ENCODE peak calls at places on chromosomes 11 and 22, in five cellular contexts. G, K, Q, A and U are unnamed samples.

GRCh38 chr22:39234157-39234793 is 10.5 kb downstream of the PDGFB start:
- DNase-seq in G (peak; percentile 74), K (no peak), A (no peak), Q (no peak), U (no peak)

GRCh38 chr11:122656631-122657101 is 1.1 kb downstream of the UBASH3B start:
- DNase-seq in Q (peak; percentile 24), G (peak; percentile 36), K (peak; percentile 52), A (no peak), U (no peak)

GRCh38 chr11:104928831-104929230 is 30.6 kb upstream of the CASP12 start:
- DNase-seq in Q (no peak), G (no peak), K (no peak), A (no peak), U (no peak)

GRCh38 chr11:111663820-111664219 is 61.6 kb downstream of the SIK2 start:
- DNase-seq in K (no peak), Q (no peak), G (peak; percentile 51), A (no peak), U (no peak)

GRCh38 chr22:40746428-40747220 is 67.3 kb downstream of the MCHR1 start:
- DNase-seq in G (no peak), Q (no peak), K (no peak), A (no peak), U (no peak)

GRCh38 chr11:827146-827860 is 416 bp upstream of the CRACR2B start:
- DNase-seq in Q (no peak), K (no peak), G (no peak), A (no peak), U (no peak)

GRCh38 chr11:44726278-44727113 is at the start of gene TSPAN18:
- DNase-seq in G (peak; percentile 31), Q (peak; percentile 28), K (no peak), A (no peak), U (no peak)

GRCh38 chr22:45865561-45866397 is 111.2 kb downstream of the WNT7B start:
- DNase-seq in A (no peak), K (no peak), Q (no peak), G (no peak), U (no peak)

GRCh38 chr11:129589190-129589589 is 213.5 kb downstream of the BARX2 start:
- DNase-seq in Q (no peak), A (no peak), G (no peak), K (no peak), U (no peak)

GRCh38 chr22:46617250-46618103 is 2.7 kb upstream of the GRAMD4 start:
- DNase-seq in K (no peak), Q (no peak), A (no peak), G (no peak), U (no peak)

GRCh38 chr11:43408277-43408676 is 49.6 kb downstream of the TTC17 start:
- DNase-seq in A (no peak), G (no peak), Q (no peak), K (no peak), U (no peak)

GRCh38 chr11:65204646-65205601 is 23.2 kb downstream of the CAPN1 start:
- DNase-seq in G (no peak), A (peak; percentile 25), Q (peak; percentile 41), K (peak; percentile 59), U (no peak)

GRCh38 chr22:23281053-23281405 is 100.7 kb downstream of the BCR start:
- DNase-seq in K (no peak), A (no peak), Q (no peak), G (no peak), U (no peak)

GRCh38 chr22:39148727-39149535 is 3.5 kb downstream of the CBX7 start:
- DNase-seq in K (no peak), A (no peak), Q (peak; percentile 65), G (peak; percentile 65), U (no peak)

GRCh38 chr22:29202231-29203192 is 3.2 kb upstream of the EMID1 start:
- DNase-seq in G (peak; percentile 63), A (peak; percentile 93), K (peak; percentile 31), Q (peak; percentile 6), U (no peak)

GRCh38 chr22:29765905-29766631 is 739 bp downstream of the ZMAT5 start:
- DNase-seq in Q (peak; percentile 7), G (no peak), K (no peak), A (no peak), U (no peak)

GRCh38 chr22:27726726-27727449 is 74.7 kb downstream of the MN1 start:
- DNase-seq in K (peak; percentile 44), G (peak; percentile 72), Q (no peak), A (no peak), U (no peak)

GRCh38 chr11:126233391-126233790 is 21.8 kb downstream of the FAM118B start:
- DNase-seq in G (no peak), K (peak; percentile 81), Q (no peak), A (no peak), U (no peak)

GRCh38 chr11:118000067-118000849 is 14.1 kb downstream of the IL10RA start:
- DNase-seq in A (no peak), Q (no peak), K (no peak), G (no peak), U (no peak)

GRCh38 chr11:93493252-93493897 is 49.8 kb downstream of the SMCO4 start:
- DNase-seq in A (no peak), Q (no peak), G (no peak), K (no peak), U (no peak)

GRCh38 chr11:130179396-130180306 is 20.1 kb downstream of the ST14 start:
- DNase-seq in A (no peak), Q (no peak), G (no peak), K (no peak), U (no peak)